ENCODE peak calls at places on chromosomes 4 and X, in five cellular contexts. One of them, this sample, is unnamed.

GRCh38 chr4:174154455-174154854 is 129.0 kb downstream of the FBXO8 start:
- DNase-seq in PC-3: peak; percentile 49
- DNase-seq in Karpas-422: no peak
- DNase-seq in colonic mucosa: no peak
- DNase-seq in heart left ventricle: peak; percentile 42
- DNase-seq in this sample: no peak

GRCh38 chr4:186192068-186192751 is 843 bp downstream of the CYP4V2 start:
- DNase-seq in PC-3: peak; percentile 6
- DNase-seq in Karpas-422: peak; percentile 59
- DNase-seq in colonic mucosa: peak; percentile 54
- DNase-seq in heart left ventricle: peak; percentile 52
- DNase-seq in this sample: no peak

GRCh38 chr4:110135523-110135922 is 62.9 kb downstream of the ELOVL6 start:
- DNase-seq in PC-3: no peak
- DNase-seq in Karpas-422: no peak
- DNase-seq in colonic mucosa: no peak
- DNase-seq in heart left ventricle: no peak
- DNase-seq in this sample: no peak

GRCh38 chrX:46477435-46477834 is 67.8 kb downstream of the ZNF674 start:
- DNase-seq in PC-3: no peak
- DNase-seq in Karpas-422: no peak
- DNase-seq in colonic mucosa: no peak
- DNase-seq in heart left ventricle: no peak
- DNase-seq in this sample: no peak

GRCh38 chrX:118480172-118480571 is 15.4 kb upstream of the DOCK11 start:
- DNase-seq in PC-3: no peak
- DNase-seq in Karpas-422: no peak
- DNase-seq in colonic mucosa: no peak
- DNase-seq in heart left ventricle: no peak
- DNase-seq in this sample: no peak

GRCh38 chrX:107324493-107325310 is 118.3 kb downstream of the DNAAF6 start:
- DNase-seq in PC-3: peak; percentile 6
- DNase-seq in Karpas-422: peak; percentile 77
- DNase-seq in colonic mucosa: peak; percentile 22
- DNase-seq in heart left ventricle: no peak
- DNase-seq in this sample: no peak

GRCh38 chr4:99868126-99868596 is 26.1 kb downstream of the LAMTOR3 start:
- DNase-seq in PC-3: no peak
- DNase-seq in Karpas-422: no peak
- DNase-seq in colonic mucosa: no peak
- DNase-seq in heart left ventricle: no peak
- DNase-seq in this sample: no peak

GRCh38 chrX:9785944-9786741 is at the start of gene SHROOM2:
- DNase-seq in PC-3: peak; percentile 23
- DNase-seq in Karpas-422: no peak
- DNase-seq in colonic mucosa: peak; percentile 24
- DNase-seq in heart left ventricle: no peak
- DNase-seq in this sample: no peak

GRCh38 chr4:165330666-165331065 is 3.2 kb downstream of the MSMO1 start:
- DNase-seq in PC-3: no peak
- DNase-seq in Karpas-422: no peak
- DNase-seq in colonic mucosa: no peak
- DNase-seq in heart left ventricle: no peak
- DNase-seq in this sample: no peak

GRCh38 chr4:57190651-57191481 is 80.7 kb upstream of the IGFBP7 start:
- DNase-seq in PC-3: peak; percentile 57
- DNase-seq in Karpas-422: peak; percentile 80
- DNase-seq in colonic mucosa: peak; percentile 38
- DNase-seq in heart left ventricle: no peak
- DNase-seq in this sample: no peak

GRCh38 chr4:87017580-87018061 is 82.8 kb downstream of the AFF1 start:
- DNase-seq in PC-3: no peak
- DNase-seq in Karpas-422: no peak
- DNase-seq in colonic mucosa: no peak
- DNase-seq in heart left ventricle: no peak
- DNase-seq in this sample: no peak

GRCh38 chr4:5452156-5452555 is 256.2 kb downstream of the EVC2 start:
- DNase-seq in PC-3: no peak
- DNase-seq in Karpas-422: no peak
- DNase-seq in colonic mucosa: no peak
- DNase-seq in heart left ventricle: no peak
- DNase-seq in this sample: no peak

GRCh38 chr4:146582864-146583263 is 55.8 kb upstream of the POU4F2 start:
- DNase-seq in PC-3: peak; percentile 17
- DNase-seq in Karpas-422: peak; percentile 71
- DNase-seq in colonic mucosa: no peak
- DNase-seq in heart left ventricle: no peak
- DNase-seq in this sample: no peak

GRCh38 chr4:101238706-101239105 is 108.6 kb downstream of the PPP3CA start:
- DNase-seq in PC-3: peak; percentile 24
- DNase-seq in Karpas-422: no peak
- DNase-seq in colonic mucosa: no peak
- DNase-seq in heart left ventricle: no peak
- DNase-seq in this sample: no peak

GRCh38 chrX:48997865-48998264 is 4.2 kb downstream of the GRIPAP1 start:
- DNase-seq in PC-3: no peak
- DNase-seq in Karpas-422: no peak
- DNase-seq in colonic mucosa: no peak
- DNase-seq in heart left ventricle: no peak
- DNase-seq in this sample: no peak

GRCh38 chr4:186472948-186473347 is 82.4 kb downstream of the MTNR1A start:
- DNase-seq in PC-3: peak; percentile 52
- DNase-seq in Karpas-422: no peak
- DNase-seq in colonic mucosa: no peak
- DNase-seq in heart left ventricle: no peak
- DNase-seq in this sample: no peak

GRCh38 chr4:7335363-7336066 is 99.2 kb downstream of the PSAPL1 start:
- DNase-seq in PC-3: peak; percentile 58
- DNase-seq in Karpas-422: peak; percentile 93
- DNase-seq in colonic mucosa: peak; percentile 55
- DNase-seq in heart left ventricle: peak; percentile 57
- DNase-seq in this sample: peak; percentile 43

GRCh38 chr4:94673961-94674360 is 83.8 kb upstream of the BMPR1B start:
- DNase-seq in PC-3: no peak
- DNase-seq in Karpas-422: no peak
- DNase-seq in colonic mucosa: no peak
- DNase-seq in heart left ventricle: no peak
- DNase-seq in this sample: no peak

GRCh38 chr4:176125063-176125462 is 59.4 kb downstream of the WDR17 start:
- DNase-seq in PC-3: no peak
- DNase-seq in Karpas-422: no peak
- DNase-seq in colonic mucosa: no peak
- DNase-seq in heart left ventricle: no peak
- DNase-seq in this sample: no peak

GRCh38 chrX:143437439-143437838 is 79.8 kb downstream of the SPANXN3 start:
- DNase-seq in PC-3: peak; percentile 60
- DNase-seq in Karpas-422: peak; percentile 73
- DNase-seq in colonic mucosa: no peak
- DNase-seq in heart left ventricle: no peak
- DNase-seq in this sample: no peak

GRCh38 chrX:22800806-22801205 is 199.0 kb upstream of the DDX53 start:
- DNase-seq in PC-3: peak; percentile 9
- DNase-seq in Karpas-422: no peak
- DNase-seq in colonic mucosa: no peak
- DNase-seq in heart left ventricle: no peak
- DNase-seq in this sample: no peak

GRCh38 chrX:1486177-1486576 is 33.5 kb upstream of the ASMTL start:
- DNase-seq in PC-3: no peak
- DNase-seq in Karpas-422: no peak
- DNase-seq in colonic mucosa: no peak
- DNase-seq in heart left ventricle: no peak
- DNase-seq in this sample: no peak

GRCh38 chr4:47413515-47413914 is 50.0 kb downstream of the COMMD8 start:
- DNase-seq in PC-3: no peak
- DNase-seq in Karpas-422: no peak
- DNase-seq in colonic mucosa: no peak
- DNase-seq in heart left ventricle: no peak
- DNase-seq in this sample: no peak

GRCh38 chr4:173526034-173526482 is 4.0 kb downstream of the HAND2 start:
- DNase-seq in PC-3: no peak
- DNase-seq in Karpas-422: no peak
- DNase-seq in colonic mucosa: no peak
- DNase-seq in heart left ventricle: no peak
- DNase-seq in this sample: no peak

GRCh38 chr4:86831262-86832090 is 17.7 kb downstream of the SLC10A6 start:
- DNase-seq in PC-3: peak; percentile 94
- DNase-seq in Karpas-422: no peak
- DNase-seq in colonic mucosa: no peak
- DNase-seq in heart left ventricle: no peak
- DNase-seq in this sample: no peak

GRCh38 chr4:137635108-137635507 is 102.8 kb upstream of the PCDH18 start:
- DNase-seq in PC-3: peak; percentile 26
- DNase-seq in Karpas-422: no peak
- DNase-seq in colonic mucosa: no peak
- DNase-seq in heart left ventricle: no peak
- DNase-seq in this sample: no peak

GRCh38 chr4:141643557-141643956 is 7.2 kb downstream of the IL15 start:
- DNase-seq in PC-3: peak; percentile 92
- DNase-seq in Karpas-422: no peak
- DNase-seq in colonic mucosa: no peak
- DNase-seq in heart left ventricle: no peak
- DNase-seq in this sample: no peak

GRCh38 chrX:54885740-54886139 is 34.9 kb upstream of the TRO start:
- DNase-seq in PC-3: no peak
- DNase-seq in Karpas-422: no peak
- DNase-seq in colonic mucosa: no peak
- DNase-seq in heart left ventricle: no peak
- DNase-seq in this sample: no peak

GRCh38 chrX:79133897-79134296 is 10.6 kb upstream of the GPR174 start:
- DNase-seq in PC-3: no peak
- DNase-seq in Karpas-422: no peak
- DNase-seq in colonic mucosa: no peak
- DNase-seq in heart left ventricle: no peak
- DNase-seq in this sample: no peak

GRCh38 chr4:99949034-99949998 is 759 bp downstream of the H2AZ1 start:
- DNase-seq in PC-3: peak; percentile 92
- DNase-seq in Karpas-422: peak; percentile 97
- DNase-seq in colonic mucosa: peak; percentile 97
- DNase-seq in heart left ventricle: peak; percentile 86
- DNase-seq in this sample: peak; percentile 80

GRCh38 chr4:53116959-53117358 is 248.9 kb downstream of the SCFD2 start:
- DNase-seq in PC-3: no peak
- DNase-seq in Karpas-422: no peak
- DNase-seq in colonic mucosa: no peak
- DNase-seq in heart left ventricle: no peak
- DNase-seq in this sample: peak; percentile 19

This sample was measured in tibial nerve.